ENCODE peak calls at places on chromosomes 7 and 10, in six cellular contexts. S, R, E, F, K and N are unnamed samples.

GRCh38 chr10:64036996-64037666 is 515.9 kb downstream of the REEP3 start:
- DNase-seq in S (no peak), R (no peak), E (no peak), F (no peak), K (no peak), N (no peak)

GRCh38 chr10:110444009-110444347 is 53.7 kb upstream of the DUSP5 start:
- DNase-seq in S (no peak), R (no peak), E (no peak), F (no peak), K (no peak), N (no peak)

GRCh38 chr7:44112231-44112996 is 8.3 kb downstream of the AEBP1 start:
- DNase-seq in S (no peak), R (no peak), E (no peak), F (peak; percentile 73), K (no peak), N (no peak)

GRCh38 chr7:54664235-54665228 is 94.5 kb downstream of the SEC61G start:
- DNase-seq in S (peak; percentile 81), R (peak; percentile 2), E (peak; percentile 86), F (peak; percentile 94), K (peak; percentile 28), N (peak; percentile 64)

GRCh38 chr7:43491984-43492383 is 90.9 kb upstream of the STK17A start:
- DNase-seq in S (no peak), R (peak; percentile 66), E (no peak), F (no peak), K (peak; percentile 17), N (no peak)

GRCh38 chr10:49037187-49037586 is 78.1 kb downstream of the VSTM4 start:
- DNase-seq in S (no peak), R (peak; percentile 56), E (no peak), F (no peak), K (no peak), N (no peak)

GRCh38 chr7:148147438-148147837 is 443.1 kb upstream of the C7orf33 start:
- DNase-seq in S (no peak), R (no peak), E (no peak), F (no peak), K (no peak), N (no peak)

GRCh38 chr7:74514131-74514591 is 60.5 kb downstream of the GTF2IRD1 start:
- DNase-seq in S (no peak), R (no peak), E (no peak), F (no peak), K (no peak), N (no peak)

GRCh38 chr7:157442456-157442855 is 105.7 kb downstream of the DNAJB6 start:
- DNase-seq in S (no peak), R (no peak), E (no peak), F (no peak), K (no peak), N (no peak)

GRCh38 chr7:65342723-65343629 is 30.7 kb upstream of the ZNF92 start:
- DNase-seq in S (peak; percentile 15), R (no peak), E (no peak), F (no peak), K (no peak), N (no peak)

GRCh38 chr10:46557319-46558140 is 1.1 kb upstream of the GPRIN2 start:
- DNase-seq in S (no peak), R (no peak), E (peak; percentile 74), F (no peak), K (no peak), N (no peak)

GRCh38 chr7:84837405-84837804 is 349.5 kb downstream of the SEMA3D start:
- DNase-seq in S (no peak), R (no peak), E (no peak), F (no peak), K (peak; percentile 50), N (no peak)

GRCh38 chr7:104196161-104196560 is 11.7 kb downstream of the ORC5 start:
- DNase-seq in S (no peak), R (peak; percentile 32), E (no peak), F (no peak), K (peak; percentile 10), N (no peak)

GRCh38 chr10:35447693-35448407 is 111.5 kb downstream of the CCNY start:
- DNase-seq in S (peak; percentile 59), R (peak; percentile 72), E (peak; percentile 61), F (peak; percentile 75), K (peak; percentile 36), N (no peak)

GRCh38 chr10:114278140-114278883 is 39.3 kb downstream of the VWA2 start:
- DNase-seq in S (no peak), R (no peak), E (no peak), F (no peak), K (no peak), N (no peak)

GRCh38 chr10:17143055-17143690 is 13.6 kb upstream of the CUBN start:
- DNase-seq in S (no peak), R (peak; percentile 15), E (no peak), F (no peak), K (no peak), N (no peak)

GRCh38 chr10:72449842-72450495 is 95.2 kb upstream of the DNAJB12 start:
- DNase-seq in S (no peak), R (no peak), E (no peak), F (no peak), K (no peak), N (no peak)

GRCh38 chr7:70595741-70596574 is 536.0 kb upstream of the GALNT17 start:
- DNase-seq in S (peak; percentile 51), R (no peak), E (peak; percentile 62), F (no peak), K (no peak), N (no peak)
- H3K27ac ChIP-seq in S (no peak overlapping the region), R (no peak overlapping the region), E (no peak overlapping the region), F (no peak overlapping the region), K (no peak overlapping the region), N (no peak overlapping the region)

GRCh38 chr10:79105164-79105739 is 36.5 kb downstream of the ZMIZ1 start:
- DNase-seq in S (no peak), R (no peak), E (no peak), F (no peak), K (no peak), N (no peak)
- H3K79me1 ChIP-seq in S (peaks cover 78% of the 10 kb centered on the region), R (peaks cover 3% of the 10 kb centered on the region), E (peaks cover 10% of the 10 kb centered on the region), F (no peaks in the 10 kb centered on the region), K (peaks cover 9% of the 10 kb centered on the region), N (peaks cover 29% of the 10 kb centered on the region)

GRCh38 chr10:69492091-69492745 is 41.0 kb downstream of the TSPAN15 start:
- DNase-seq in S (no peak), R (no peak), E (no peak), F (no peak), K (no peak), N (no peak)

GRCh38 chr10:69486922-69487730 is 35.9 kb downstream of the TSPAN15 start:
- DNase-seq in S (no peak), R (no peak), E (no peak), F (no peak), K (peak; percentile 70), N (no peak)

GRCh38 chr10:69491611-69492010 is 40.3 kb downstream of the TSPAN15 start:
- DNase-seq in S (no peak), R (no peak), E (no peak), F (no peak), K (no peak), N (no peak)

GRCh38 chr10:69490876-69491275 is 39.6 kb downstream of the TSPAN15 start:
- DNase-seq in S (no peak), R (no peak), E (no peak), F (no peak), K (no peak), N (no peak)

DNA sequence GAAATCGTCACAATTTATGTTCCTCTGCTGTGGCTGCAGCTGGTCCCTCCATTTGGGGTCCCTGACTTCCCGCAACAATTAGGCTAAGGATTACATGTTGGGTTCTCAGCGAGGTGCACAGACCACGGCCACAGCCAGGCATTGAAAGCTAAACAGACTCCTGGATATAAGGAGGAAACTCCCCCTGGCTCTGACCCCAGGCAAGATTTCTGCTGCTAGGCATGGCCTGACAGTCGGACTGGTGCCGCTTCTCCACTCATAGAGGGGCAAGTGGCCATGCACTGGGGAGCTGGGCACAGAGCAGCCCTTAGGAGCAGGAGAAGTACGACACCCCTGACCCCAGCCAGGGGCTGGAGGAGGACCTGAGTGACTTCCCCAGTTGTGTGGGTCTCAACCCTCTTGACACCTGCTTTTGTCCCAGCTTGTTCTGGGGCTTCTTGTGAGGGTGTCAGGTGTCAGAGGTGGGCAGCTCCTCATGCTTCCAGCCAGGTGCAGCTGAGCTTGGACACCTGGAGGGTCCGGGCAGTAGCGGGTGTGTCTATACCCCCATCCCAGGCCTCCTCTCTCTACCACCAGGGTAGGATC is 38.3 kb downstream of the TSPAN15 start:
- DNase-seq in S (no peak), R (no peak), E (no peak), F (no peak), K (no peak), N (no peak)
- H3K27ac ChIP-seq in S (no peak overlapping the region), R (no peak overlapping the region), E (no peak overlapping the region), F (no peak overlapping the region), K (no peak overlapping the region), N (no peak overlapping the region)

DNA sequence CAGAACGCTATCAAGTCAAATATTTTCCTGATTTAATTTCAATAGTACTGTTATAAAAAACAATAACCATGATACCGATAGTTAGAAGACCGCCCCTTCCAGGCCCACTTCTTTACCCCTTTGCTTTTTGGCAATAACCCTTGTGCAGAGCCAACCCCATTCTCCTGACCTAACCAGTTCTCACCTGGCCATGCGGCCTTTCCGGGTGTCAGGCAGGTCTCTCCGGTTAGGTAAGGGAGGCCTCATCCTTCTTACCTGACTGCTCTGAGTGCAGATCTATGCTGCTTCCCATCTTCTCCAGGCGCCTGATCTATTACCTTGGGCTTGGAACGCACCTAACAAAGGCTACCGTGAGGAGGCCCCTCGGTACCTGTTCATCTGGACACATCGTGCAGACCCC is 26.6 kb downstream of the ZMIZ1 start:
- DNase-seq in S (no peak), R (no peak), E (no peak), F (no peak), K (no peak), N (no peak)
- H3K79me1 ChIP-seq in S (peaks cover 45% of the 10 kb centered on the region), R (peaks cover 12% of the 10 kb centered on the region), E (peaks cover 7% of the 10 kb centered on the region), F (no peaks in the 10 kb centered on the region), K (no peaks in the 10 kb centered on the region), N (peaks cover 25% of the 10 kb centered on the region)

DNA sequence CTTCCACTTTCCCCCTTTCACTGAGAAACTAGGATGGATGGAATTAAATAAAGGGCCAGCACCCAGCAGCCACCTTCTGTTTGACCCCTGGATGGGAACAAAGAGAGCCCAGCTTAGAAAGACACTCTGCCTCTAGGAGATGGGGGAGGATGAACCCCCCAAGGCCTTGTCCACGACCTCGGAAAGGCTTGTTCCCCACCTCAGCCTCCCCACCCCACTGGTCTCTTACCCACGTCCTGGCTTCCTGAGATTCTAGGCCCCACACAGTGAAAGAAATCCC is 9.7 kb downstream of the ITPRIP start:
- DNase-seq in S (no peak), R (no peak), E (no peak), F (no peak), K (no peak), N (peak; percentile 89)
- H3K27ac ChIP-seq in S (peak overlapping the region; percentile 49), R (peak overlapping the region; percentile 76), E (peak overlapping the region; percentile 27), F (peak overlapping the region; percentile 97), K (peak overlapping the region; percentile 98), N (no peak overlapping the region)

GRCh38 chr10:79086822-79087221 is 18.1 kb downstream of the ZMIZ1 start:
- DNase-seq in S (no peak), R (no peak), E (no peak), F (no peak), K (no peak), N (no peak)
- H3K79me1 ChIP-seq in S (peaks cover 66% of the 10 kb centered on the region), R (peaks cover 22% of the 10 kb centered on the region), E (peaks cover 5% of the 10 kb centered on the region), F (peaks cover 7% of the 10 kb centered on the region), K (no peaks in the 10 kb centered on the region), N (peaks cover 41% of the 10 kb centered on the region)

GRCh38 chr7:142914121-142914520 is 19.4 kb downstream of the TRPV5 start:
- DNase-seq in S (no peak), R (no peak), E (no peak), F (no peak), K (no peak), N (no peak)
- H3K27ac ChIP-seq in S (no peak overlapping the region), R (no peak overlapping the region), E (no peak overlapping the region), F (no peak overlapping the region), K (no peak overlapping the region), N (no peak overlapping the region)